ENCODE peak calls at places on chromosomes 6 and 20, in ten cellular contexts. F is A172; I is ELF-1; N is mesenchymal stem cell; B is RWPE1; L is activated T-helper 1 cell treated with anti-CD3 and anti-CD28 coated beads, Interleukin-12 subunit alpha, Interleukin-12 subunit beta, Interleukin-2, Interleukin-4 antibody, amounts not matched to agents 30 ng/mL and 10 ng/mL and 1 ng/mL, durations not matched to agents 14 hours and 24 hours and 36 hours; O is WERI-Rb-1; T is left ventricle myocardium superior; X is memory B cell; S is left ventricle myocardium inferior. W is an unnamed sample.

GRCh38 chr20:53839423-53840176 is 230.8 kb downstream of the BCAS1 start:
- DNase-seq in F (peak; percentile 44), I (no peak), N (no peak), B (no peak), L (peak; percentile 62), O (no peak), T (peak; percentile 33), X (peak; percentile 65), S (peak; percentile 26), W (peak; percentile 29)

GRCh38 chr6:35635601-35636597 is 52.8 kb downstream of the FKBP5 start:
- DNase-seq in F (no peak), I (no peak), N (no peak), B (no peak), L (no peak), O (no peak), T (no peak), X (no peak), S (no peak), W (no peak)

GRCh38 chr6:14476793-14477531 is 359.4 kb downstream of the CD83 start:
- DNase-seq in F (peak; percentile 69), I (no peak), N (peak; percentile 98), B (no peak), L (no peak), O (no peak), T (peak; percentile 41), X (no peak), S (peak; percentile 33), W (no peak)

GRCh38 chr6:18997375-18997826 is 610.3 kb downstream of the RNF144B start:
- DNase-seq in F (peak; percentile 39), I (peak; percentile 27), N (peak; percentile 19), B (peak; percentile 36), L (no peak), O (peak; percentile 60), T (no peak), X (no peak), S (no peak), W (no peak)

GRCh38 chr20:14633507-14633906 is 296.1 kb upstream of the FLRT3 start:
- DNase-seq in F (no peak), I (no peak), N (no peak), B (no peak), L (no peak), O (no peak), T (no peak), X (no peak), S (no peak), W (no peak)

GRCh38 chr6:42961020-42961470 is 491 bp downstream of the GNMT start:
- DNase-seq in F (no peak), I (no peak), N (no peak), B (no peak), L (no peak), O (no peak), T (no peak), X (no peak), S (no peak), W (no peak)

GRCh38 chr20:43009497-43009896 is 180.2 kb downstream of the PTPRT start:
- DNase-seq in F (no peak), I (no peak), N (no peak), B (no peak), L (no peak), O (no peak), T (no peak), X (no peak), S (no peak), W (no peak)

GRCh38 chr6:49087372-49087771 is 375.7 kb downstream of the MMUT start:
- DNase-seq in F (no peak), I (no peak), N (no peak), B (no peak), L (no peak), O (no peak), T (no peak), X (no peak), S (no peak), W (no peak)

GRCh38 chr6:4973972-4974885 is 29.6 kb downstream of the RPP40 start:
- DNase-seq in F (no peak), I (peak; percentile 96), N (peak; percentile 14), B (no peak), L (no peak), O (peak; percentile 56), T (peak; percentile 40), X (no peak), S (no peak), W (no peak)

GRCh38 chr6:83853178-83853967 is at the start of gene RIPPLY2:
- DNase-seq in F (no peak), I (peak; percentile 52), N (peak; percentile 44), B (no peak), L (no peak), O (peak; percentile 79), T (peak; percentile 31), X (peak; percentile 1), S (peak; percentile 15), W (no peak)

GRCh38 chr6:46005254-46005653 is 10.4 kb downstream of the CLIC5 start:
- DNase-seq in F (no peak), I (no peak), N (no peak), B (no peak), L (no peak), O (no peak), T (no peak), X (no peak), S (no peak), W (no peak)

GRCh38 chr6:151025076-151025475 is 159.6 kb downstream of the MTHFD1L start:
- DNase-seq in F (no peak), I (no peak), N (no peak), B (no peak), L (no peak), O (no peak), T (peak; percentile 52), X (no peak), S (no peak), W (no peak)

GRCh38 chr6:43437700-43438099 is 10.4 kb downstream of the ABCC10 start:
- DNase-seq in F (no peak), I (no peak), N (no peak), B (no peak), L (no peak), O (no peak), T (no peak), X (no peak), S (no peak), W (no peak)

GRCh38 chr6:84019171-84019570 is 14.4 kb upstream of the MRAP2 start:
- DNase-seq in F (no peak), I (peak; percentile 15), N (no peak), B (no peak), L (no peak), O (peak; percentile 59), T (no peak), X (no peak), S (no peak), W (no peak)

GRCh38 chr6:134752445-134752844 is 197.5 kb downstream of the ALDH8A1 start:
- DNase-seq in F (no peak), I (no peak), N (no peak), B (no peak), L (no peak), O (no peak), T (no peak), X (no peak), S (no peak), W (no peak)

GRCh38 chr6:100349366-100349765 is 115.4 kb downstream of the SIM1 start:
- DNase-seq in F (no peak), I (no peak), N (no peak), B (no peak), L (no peak), O (no peak), T (no peak), X (no peak), S (no peak), W (no peak)

GRCh38 chr20:8473459-8473858 is 341.4 kb downstream of the PLCB1 start:
- DNase-seq in F (no peak), I (no peak), N (peak; percentile 14), B (no peak), L (no peak), O (no peak), T (no peak), X (no peak), S (no peak), W (no peak)

GRCh38 chr6:14857501-14857900 is 388.4 kb upstream of the JARID2 start:
- DNase-seq in F (no peak), I (no peak), N (no peak), B (no peak), L (peak; percentile 42), O (no peak), T (no peak), X (peak; percentile 71), S (no peak), W (peak; percentile 82)

GRCh38 chr6:107820571-107821261 is 3.4 kb downstream of the SCML4 start:
- DNase-seq in F (no peak), I (peak; percentile 50), N (no peak), B (no peak), L (peak; percentile 27), O (no peak), T (no peak), X (peak; percentile 34), S (no peak), W (no peak)

GRCh38 chr6:127630800-127631199 is 53.8 kb downstream of the C6orf58 start:
- DNase-seq in F (no peak), I (no peak), N (no peak), B (no peak), L (no peak), O (no peak), T (no peak), X (no peak), S (no peak), W (no peak)

GRCh38 chr6:116258520-116258919 is 4.6 kb upstream of the TSPYL4 start:
- DNase-seq in F (no peak), I (no peak), N (no peak), B (no peak), L (no peak), O (no peak), T (no peak), X (no peak), S (no peak), W (no peak)

GRCh38 chr6:149925253-149925973 is 2.5 kb upstream of the RAET1G start:
- DNase-seq in F (no peak), I (no peak), N (peak; percentile 24), B (no peak), L (no peak), O (peak; percentile 16), T (peak; percentile 55), X (no peak), S (no peak), W (no peak)

W was measured in stimulated activated CD8-positive, alpha-beta memory T cell treated with anti-CD3 and anti-CD28 coated beads, Interleukin-4, amount 100 ng/mL, for 24 hours.